ENCODE peak calls at places on chromosomes 3 and 15, in seven cellular contexts. One of them, this sample, is unnamed.

GRCh38 chr3:71858493-71859127 is 73.7 kb upstream of the PROK2 start:
- DNase-seq in GM12865: no peak
- DNase-seq in RWPE2: no peak
- DNase-seq in lower leg skin: no peak
- DNase-seq in suprapubic skin: no peak
- DNase-seq in body of pancreas: no peak
- DNase-seq in bronchial epithelial cell: no peak
- DNase-seq in this sample: no peak

GRCh38 chr3:177827517-177828249 is 630.4 kb upstream of the TBL1XR1 start:
- DNase-seq in GM12865: no peak
- DNase-seq in RWPE2: no peak
- DNase-seq in lower leg skin: no peak
- DNase-seq in suprapubic skin: no peak
- DNase-seq in body of pancreas: no peak
- DNase-seq in bronchial epithelial cell: peak
- DNase-seq in this sample: no peak

GRCh38 chr15:66704783-66705113 is 2.7 kb downstream of the SMAD6 start:
- DNase-seq in GM12865: no peak
- DNase-seq in RWPE2: no peak
- DNase-seq in lower leg skin: no peak
- DNase-seq in suprapubic skin: no peak
- DNase-seq in body of pancreas: peak
- DNase-seq in bronchial epithelial cell: no peak
- DNase-seq in this sample: no peak

GRCh38 chr15:79160211-79160610 is 69.6 kb upstream of the RASGRF1 start:
- DNase-seq in GM12865: no peak
- DNase-seq in RWPE2: no peak
- DNase-seq in lower leg skin: no peak
- DNase-seq in suprapubic skin: no peak
- DNase-seq in body of pancreas: no peak
- DNase-seq in bronchial epithelial cell: no peak
- DNase-seq in this sample: no peak

GRCh38 chr15:38702178-38702912 is 137.7 kb upstream of the RASGRP1 start:
- DNase-seq in GM12865: no peak
- DNase-seq in RWPE2: peak
- DNase-seq in lower leg skin: no peak
- DNase-seq in suprapubic skin: no peak
- DNase-seq in body of pancreas: peak
- DNase-seq in bronchial epithelial cell: peak
- DNase-seq in this sample: no peak

GRCh38 chr3:129035360-129036233 is 25.0 kb upstream of the GP9 start:
- DNase-seq in GM12865: no peak
- DNase-seq in RWPE2: no peak
- DNase-seq in lower leg skin: no peak
- DNase-seq in suprapubic skin: no peak
- DNase-seq in body of pancreas: no peak
- DNase-seq in bronchial epithelial cell: no peak
- DNase-seq in this sample: no peak

GRCh38 chr3:169104972-169105371 is 558.5 kb downstream of the MECOM start:
- DNase-seq in GM12865: no peak
- DNase-seq in RWPE2: no peak
- DNase-seq in lower leg skin: no peak
- DNase-seq in suprapubic skin: no peak
- DNase-seq in body of pancreas: no peak
- DNase-seq in bronchial epithelial cell: peak
- DNase-seq in this sample: no peak

GRCh38 chr15:64635486-64635815 is 139.9 kb downstream of the RBPMS2 start:
- DNase-seq in GM12865: peak
- DNase-seq in RWPE2: no peak
- DNase-seq in lower leg skin: no peak
- DNase-seq in suprapubic skin: no peak
- DNase-seq in body of pancreas: peak
- DNase-seq in bronchial epithelial cell: peak
- DNase-seq in this sample: peak

GRCh38 chr3:186067360-186068242 is 41.3 kb downstream of the ETV5 start:
- DNase-seq in GM12865: peak
- DNase-seq in RWPE2: no peak
- DNase-seq in lower leg skin: no peak
- DNase-seq in suprapubic skin: no peak
- DNase-seq in body of pancreas: no peak
- DNase-seq in bronchial epithelial cell: no peak
- DNase-seq in this sample: no peak

GRCh38 chr3:52253314-52254260 is 8.0 kb downstream of the PPM1M start:
- DNase-seq in GM12865: peak
- DNase-seq in RWPE2: no peak
- DNase-seq in lower leg skin: peak
- DNase-seq in suprapubic skin: peak
- DNase-seq in body of pancreas: no peak
- DNase-seq in bronchial epithelial cell: peak
- DNase-seq in this sample: peak

GRCh38 chr3:31770822-31771326 is 210.2 kb downstream of the OSBPL10 start:
- DNase-seq in GM12865: no peak
- DNase-seq in RWPE2: no peak
- DNase-seq in lower leg skin: no peak
- DNase-seq in suprapubic skin: no peak
- DNase-seq in body of pancreas: no peak
- DNase-seq in bronchial epithelial cell: peak
- DNase-seq in this sample: no peak

GRCh38 chr3:153356908-153357307 is 194.9 kb downstream of the RAP2B start:
- DNase-seq in GM12865: no peak
- DNase-seq in RWPE2: no peak
- DNase-seq in lower leg skin: no peak
- DNase-seq in suprapubic skin: no peak
- DNase-seq in body of pancreas: no peak
- DNase-seq in bronchial epithelial cell: no peak
- DNase-seq in this sample: no peak

GRCh38 chr3:24595801-24596200 is 101.2 kb upstream of the THRB start:
- DNase-seq in GM12865: no peak
- DNase-seq in RWPE2: no peak
- DNase-seq in lower leg skin: no peak
- DNase-seq in suprapubic skin: no peak
- DNase-seq in body of pancreas: no peak
- DNase-seq in bronchial epithelial cell: peak
- DNase-seq in this sample: no peak

GRCh38 chr3:126154391-126155279 is 25.8 kb downstream of the ALDH1L1 start:
- DNase-seq in GM12865: no peak
- DNase-seq in RWPE2: peak
- DNase-seq in lower leg skin: peak
- DNase-seq in suprapubic skin: no peak
- DNase-seq in body of pancreas: peak
- DNase-seq in bronchial epithelial cell: no peak
- DNase-seq in this sample: peak

GRCh38 chr15:63946524-63947065 is 99.7 kb downstream of the DAPK2 start:
- DNase-seq in GM12865: no peak
- DNase-seq in RWPE2: no peak
- DNase-seq in lower leg skin: peak
- DNase-seq in suprapubic skin: no peak
- DNase-seq in body of pancreas: no peak
- DNase-seq in bronchial epithelial cell: peak
- DNase-seq in this sample: peak

GRCh38 chr3:31504230-31504629 is 28.5 kb upstream of the STT3B start:
- DNase-seq in GM12865: no peak
- DNase-seq in RWPE2: no peak
- DNase-seq in lower leg skin: no peak
- DNase-seq in suprapubic skin: no peak
- DNase-seq in body of pancreas: no peak
- DNase-seq in bronchial epithelial cell: no peak
- DNase-seq in this sample: no peak

GRCh38 chr3:180615954-180616353 is 14.0 kb downstream of the TTC14 start:
- DNase-seq in GM12865: no peak
- DNase-seq in RWPE2: no peak
- DNase-seq in lower leg skin: no peak
- DNase-seq in suprapubic skin: no peak
- DNase-seq in body of pancreas: no peak
- DNase-seq in bronchial epithelial cell: no peak
- DNase-seq in this sample: no peak

GRCh38 chr3:138776961-138777360 is 57.8 kb downstream of the PIK3CB start:
- DNase-seq in GM12865: no peak
- DNase-seq in RWPE2: no peak
- DNase-seq in lower leg skin: no peak
- DNase-seq in suprapubic skin: no peak
- DNase-seq in body of pancreas: no peak
- DNase-seq in bronchial epithelial cell: no peak
- DNase-seq in this sample: no peak

GRCh38 chr3:49422379-49423248 is at the start of gene AMT:
- DNase-seq in GM12865: no peak
- DNase-seq in RWPE2: no peak
- DNase-seq in lower leg skin: no peak
- DNase-seq in suprapubic skin: no peak
- DNase-seq in body of pancreas: peak
- DNase-seq in bronchial epithelial cell: no peak
- DNase-seq in this sample: no peak

GRCh38 chr3:21551019-21551418 is 200.0 kb downstream of the ZNF385D start:
- DNase-seq in GM12865: no peak
- DNase-seq in RWPE2: no peak
- DNase-seq in lower leg skin: no peak
- DNase-seq in suprapubic skin: no peak
- DNase-seq in body of pancreas: no peak
- DNase-seq in bronchial epithelial cell: peak
- DNase-seq in this sample: no peak

DNA sequence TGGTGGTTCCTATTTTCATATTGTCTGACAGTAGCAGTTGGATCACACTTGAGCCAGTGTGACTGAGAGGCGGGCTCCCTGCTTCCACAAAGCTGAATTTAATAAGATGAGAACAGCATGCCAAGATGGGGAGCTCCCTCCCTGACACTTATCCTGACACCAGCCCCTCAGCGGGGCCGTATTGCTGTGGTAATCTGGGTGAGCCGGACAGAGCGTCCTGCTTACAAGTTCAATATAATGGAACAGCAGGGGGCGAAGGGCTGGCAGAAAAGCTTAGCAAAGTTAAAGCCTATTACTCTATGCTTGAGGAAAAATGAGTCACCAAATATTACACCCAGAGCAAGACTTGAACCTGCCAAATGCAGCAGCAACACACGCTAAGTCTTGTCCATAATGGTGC is 163.9 kb upstream of the CMC1 start:
- DNase-seq in GM12865: no peak
- DNase-seq in RWPE2: no peak
- DNase-seq in lower leg skin: no peak
- DNase-seq in suprapubic skin: no peak
- DNase-seq in body of pancreas: peak
- DNase-seq in bronchial epithelial cell: peak
- DNase-seq in this sample: peak
- TF ChIP-seq CTCF in GM12865: no peak
- TF ChIP-seq CTCF in RWPE2: no peak
- TF ChIP-seq CTCF in lower leg skin: no peak
- TF ChIP-seq CTCF in suprapubic skin: no peak
- TF ChIP-seq CTCF in body of pancreas: no peak
- TF ChIP-seq CTCF in bronchial epithelial cell: no peak
- TF ChIP-seq CTCF in this sample: peak

GRCh38 chr15:78055923-78056713 is 21.4 kb downstream of the TBC1D2B start:
- DNase-seq in GM12865: no peak
- DNase-seq in RWPE2: no peak
- DNase-seq in lower leg skin: no peak
- DNase-seq in suprapubic skin: no peak
- DNase-seq in body of pancreas: peak
- DNase-seq in bronchial epithelial cell: peak
- DNase-seq in this sample: no peak
- H3K4me3 ChIP-seq in GM12865: no peak
- H3K4me3 ChIP-seq in RWPE2: no peak
- H3K4me3 ChIP-seq in lower leg skin: no peak
- H3K4me3 ChIP-seq in suprapubic skin: no peak
- H3K4me3 ChIP-seq in body of pancreas: no peak
- H3K4me3 ChIP-seq in bronchial epithelial cell: no peak
- H3K4me3 ChIP-seq in this sample: no peak

GRCh38 chr3:183239046-183239445 is 14.0 kb upstream of the B3GNT5 start:
- DNase-seq in GM12865: no peak
- DNase-seq in RWPE2: no peak
- DNase-seq in lower leg skin: no peak
- DNase-seq in suprapubic skin: no peak
- DNase-seq in body of pancreas: no peak
- DNase-seq in bronchial epithelial cell: no peak
- DNase-seq in this sample: no peak
- TF ChIP-seq CTCF in GM12865: no peak
- TF ChIP-seq CTCF in RWPE2: no peak
- TF ChIP-seq CTCF in lower leg skin: no peak
- TF ChIP-seq CTCF in suprapubic skin: no peak
- TF ChIP-seq CTCF in body of pancreas: no peak
- TF ChIP-seq CTCF in bronchial epithelial cell: no peak
- TF ChIP-seq CTCF in this sample: no peak

GRCh38 chr3:15681668-15682067 is 80.1 kb downstream of the BTD start:
- DNase-seq in GM12865: no peak
- DNase-seq in RWPE2: no peak
- DNase-seq in lower leg skin: no peak
- DNase-seq in suprapubic skin: no peak
- DNase-seq in body of pancreas: no peak
- DNase-seq in bronchial epithelial cell: no peak
- DNase-seq in this sample: no peak

GRCh38 chr3:15679306-15679705 is 77.8 kb downstream of the BTD start:
- DNase-seq in GM12865: no peak
- DNase-seq in RWPE2: no peak
- DNase-seq in lower leg skin: no peak
- DNase-seq in suprapubic skin: no peak
- DNase-seq in body of pancreas: no peak
- DNase-seq in bronchial epithelial cell: no peak
- DNase-seq in this sample: no peak

GRCh38 chr3:15682766-15683165 is 81.2 kb downstream of the BTD start:
- DNase-seq in GM12865: no peak
- DNase-seq in RWPE2: no peak
- DNase-seq in lower leg skin: no peak
- DNase-seq in suprapubic skin: no peak
- DNase-seq in body of pancreas: no peak
- DNase-seq in bronchial epithelial cell: no peak
- DNase-seq in this sample: no peak

GRCh38 chr3:15685927-15686326 is 84.4 kb downstream of the BTD start:
- DNase-seq in GM12865: no peak
- DNase-seq in RWPE2: no peak
- DNase-seq in lower leg skin: no peak
- DNase-seq in suprapubic skin: no peak
- DNase-seq in body of pancreas: no peak
- DNase-seq in bronchial epithelial cell: no peak
- DNase-seq in this sample: no peak

GRCh38 chr3:15683253-15683652 is 81.7 kb downstream of the BTD start:
- DNase-seq in GM12865: no peak
- DNase-seq in RWPE2: no peak
- DNase-seq in lower leg skin: no peak
- DNase-seq in suprapubic skin: no peak
- DNase-seq in body of pancreas: no peak
- DNase-seq in bronchial epithelial cell: no peak
- DNase-seq in this sample: no peak
- H3K4me3 ChIP-seq in GM12865: no peak
- H3K4me3 ChIP-seq in RWPE2: no peak
- H3K4me3 ChIP-seq in lower leg skin: no peak
- H3K4me3 ChIP-seq in suprapubic skin: no peak
- H3K4me3 ChIP-seq in body of pancreas: no peak
- H3K4me3 ChIP-seq in bronchial epithelial cell: no peak
- H3K4me3 ChIP-seq in this sample: no peak

This sample was measured in right atrium auricular region.